ENCODE peak calls at places on chromosomes 3 and 15, in eight cellular contexts. L is heart left ventricle, G is body of pancreas, T is stomach, M is A549, I is testis, Y is Peyer's patch, A is endothelial cell of umbilical vein. F is an unnamed sample.
A peak's percentile ranks its signal among the peaks of the same experiment; 100 is the strongest.

GRCh38 chr3:52047295-52047960 is 8.9 kb downstream of the DUSP7 start:
- DNase-seq in L (no peak), G (no peak), T (peak; percentile 80), M (no peak), I (no peak), Y (no peak), A (peak; percentile 33), F (no peak)

GRCh38 chr3:183449391-183449790 is 21.0 kb upstream of the MCF2L2 start:
- DNase-seq in L (no peak), G (no peak), T (no peak), M (no peak), I (peak; percentile 52), Y (no peak), A (peak; percentile 68), F (no peak)

GRCh38 chr3:30342319-30343060 is 263.9 kb upstream of the TGFBR2 start:
- DNase-seq in L (no peak), G (peak; percentile 15), T (no peak), M (peak; percentile 89), I (no peak), Y (no peak), A (peak; percentile 94), F (no peak)

GRCh38 chr15:70422342-70422741 is 324.6 kb upstream of the TLE3 start:
- DNase-seq in L (no peak), G (no peak), T (no peak), M (no peak), I (no peak), Y (no peak), A (no peak), F (no peak)

GRCh38 chr15:85649372-85649771 is 145.4 kb downstream of the KLHL25 start:
- DNase-seq in L (no peak), G (no peak), T (no peak), M (peak; percentile 36), I (no peak), Y (no peak), A (peak; percentile 70), F (no peak)

GRCh38 chr3:44104668-44105321 is 136.9 kb upstream of the TOPAZ1 start:
- DNase-seq in L (no peak), G (no peak), T (no peak), M (peak; percentile 38), I (no peak), Y (no peak), A (no peak), F (peak; percentile 64)

GRCh38 chr3:47628426-47628825 is 49.8 kb upstream of the CSPG5 start:
- DNase-seq in L (no peak), G (no peak), T (no peak), M (no peak), I (no peak), Y (no peak), A (no peak), F (no peak)

GRCh38 chr15:59993950-59994401 is 10.1 kb upstream of the FOXB1 start:
- DNase-seq in L (no peak), G (no peak), T (no peak), M (no peak), I (no peak), Y (no peak), A (no peak), F (no peak)

GRCh38 chr3:158918008-158918407 is 116.2 kb downstream of the MFSD1 start:
- DNase-seq in L (no peak), G (peak; percentile 47), T (peak; percentile 46), M (peak; percentile 53), I (peak; percentile 59), Y (no peak), A (peak; percentile 83), F (peak; percentile 55)

GRCh38 chr3:183541738-183542137 is 13.8 kb downstream of the KLHL6 start:
- DNase-seq in L (no peak), G (no peak), T (no peak), M (no peak), I (no peak), Y (no peak), A (peak; percentile 9), F (no peak)

GRCh38 chr3:188191460-188191859 is 37.5 kb downstream of the LPP start:
- DNase-seq in L (no peak), G (no peak), T (no peak), M (no peak), I (no peak), Y (no peak), A (no peak), F (no peak)

DNA sequence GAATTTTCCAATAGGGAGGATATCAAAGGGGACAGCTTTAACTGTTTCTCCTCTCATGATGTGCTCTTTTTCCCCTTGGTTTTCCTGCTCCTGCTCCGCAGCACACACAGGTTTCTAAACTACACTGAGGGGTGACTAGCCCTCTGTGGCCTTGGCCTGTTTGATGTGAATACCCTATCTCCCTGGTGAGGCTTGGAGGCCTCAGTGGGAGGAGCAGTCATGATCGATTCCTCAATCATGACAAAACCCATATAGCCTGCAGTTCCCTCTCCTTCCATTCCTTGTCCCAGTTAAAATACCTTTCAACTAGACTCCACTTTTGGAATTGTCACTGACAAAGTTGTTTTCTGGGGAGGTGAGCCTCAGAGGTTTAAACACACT is 24.0 kb upstream of the USP3 start:
- DNase-seq in L (no peak), G (no peak), T (no peak), M (no peak), I (no peak), Y (no peak), A (no peak), F (no peak)
- TF ChIP-seq POLR2A in L (no peak), G (no peak), T (no peak), M (no peak), I (no peak), Y (no peak), A (no peak), F (no peak)

GRCh38 chr3:71421475-71421819 is 162.1 kb downstream of the FOXP1 start:
- DNase-seq in L (no peak), G (no peak), T (no peak), M (no peak), I (no peak), Y (no peak), A (no peak), F (no peak)

GRCh38 chr3:71419369-71419768 is 164.2 kb downstream of the FOXP1 start:
- DNase-seq in L (no peak), G (no peak), T (no peak), M (no peak), I (no peak), Y (no peak), A (no peak), F (no peak)

GRCh38 chr3:71425491-71426071 is 157.9 kb downstream of the FOXP1 start:
- DNase-seq in L (no peak), G (no peak), T (no peak), M (no peak), I (no peak), Y (no peak), A (no peak), F (no peak)

GRCh38 chr3:71423151-71423906 is 160.2 kb downstream of the FOXP1 start:
- DNase-seq in L (peak; percentile 42), G (peak; percentile 14), T (no peak), M (peak; percentile 36), I (no peak), Y (no peak), A (peak; percentile 58), F (no peak)

DNA sequence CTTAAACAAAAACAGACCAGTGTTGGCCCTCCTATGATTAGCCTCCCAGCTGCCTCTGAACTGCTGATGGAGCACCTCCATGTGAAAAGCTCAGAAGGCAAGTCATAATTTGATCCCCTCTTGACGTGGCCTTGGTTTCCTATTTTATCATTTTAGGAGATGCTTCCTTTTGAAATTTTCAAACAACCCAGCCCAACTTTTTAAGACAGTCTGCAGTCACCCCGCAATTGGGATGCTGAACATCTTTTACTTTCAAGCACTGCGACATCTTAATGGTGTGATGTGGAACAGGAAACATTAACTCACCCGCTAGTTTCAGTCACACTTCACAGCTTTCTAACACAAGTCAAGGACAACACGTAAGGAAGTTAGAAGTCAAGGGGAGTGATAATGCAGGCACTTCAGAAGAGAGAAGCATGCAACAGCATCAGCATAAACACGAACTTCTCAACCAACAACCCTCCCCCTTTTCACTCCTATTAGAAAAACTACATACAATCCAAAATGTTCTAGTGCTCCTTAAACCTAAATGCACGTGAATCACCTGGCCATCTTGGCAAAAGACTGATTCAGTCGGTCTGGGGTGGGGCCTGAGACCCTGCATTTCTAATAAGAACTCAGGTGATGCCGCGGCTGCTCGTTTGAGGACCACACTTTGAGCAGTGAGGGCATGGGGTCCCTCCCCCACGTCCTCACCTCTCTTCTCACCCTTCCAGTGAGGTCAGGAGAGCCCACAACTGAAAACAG is 161.5 kb downstream of the FOXP1 start:
- DNase-seq in L (no peak), G (no peak), T (no peak), M (no peak), I (no peak), Y (no peak), A (no peak), F (no peak)
- H3K27ac ChIP-seq in L (no peak overlapping the region), G (no peak overlapping the region), T (no peak overlapping the region), M (no peak overlapping the region), I (no peak overlapping the region), Y (peak overlapping the region; percentile 78), A (no peak overlapping the region), F (no peak overlapping the region)

DNA sequence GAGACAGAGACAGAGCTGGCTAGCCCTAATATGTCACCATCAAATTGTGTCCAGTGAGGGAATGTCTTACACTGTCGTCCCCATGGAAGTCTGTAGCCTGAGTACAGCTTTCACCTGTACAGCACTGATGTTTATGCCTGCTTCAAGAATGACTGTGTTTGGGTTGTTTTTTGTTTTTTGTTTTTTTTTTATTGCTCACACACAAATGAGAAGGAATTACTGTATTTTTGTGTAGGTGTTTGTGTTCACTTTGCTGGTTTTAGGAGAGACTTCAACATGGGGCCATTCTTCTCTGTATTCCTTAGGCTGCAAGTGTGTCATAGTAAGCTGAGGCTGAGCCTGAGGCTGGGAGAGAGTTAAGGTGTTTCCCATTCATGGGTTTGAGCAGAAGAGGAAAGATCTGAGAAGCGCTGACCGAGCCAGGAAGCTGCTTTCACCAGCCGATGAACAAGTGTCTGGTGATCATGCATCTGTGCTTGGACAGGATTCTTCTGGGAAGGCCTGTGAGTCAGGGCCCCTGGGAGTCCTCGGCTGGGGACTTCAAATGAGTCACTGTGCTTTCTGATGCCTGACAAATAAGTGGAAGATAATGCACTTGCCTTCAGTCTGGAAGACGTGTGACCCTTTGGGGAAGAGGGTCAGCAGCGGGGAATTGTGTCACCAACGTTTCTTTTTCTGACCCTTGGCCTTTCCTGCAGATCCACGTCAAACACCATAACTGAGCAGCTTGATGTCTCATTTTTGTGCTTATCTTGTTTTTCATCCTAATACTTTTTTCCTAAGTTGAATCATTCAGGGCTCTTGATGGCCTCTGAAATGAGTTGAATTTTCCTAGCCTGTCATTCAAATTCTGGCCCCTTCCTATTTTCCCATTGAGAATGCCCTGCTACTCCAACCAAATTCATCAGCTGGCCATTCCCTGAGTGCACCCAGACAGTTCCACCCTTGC is 36.7 kb upstream of the ZBTB38 start:
- DNase-seq in L (peak; percentile 65), G (no peak), T (no peak), M (peak; percentile 97), I (no peak), Y (peak; percentile 53), A (peak; percentile 95), F (no peak)
- TF ChIP-seq POLR2A in L (no peak), G (no peak), T (no peak), M (no peak), I (no peak), Y (no peak), A (no peak), F (no peak)

DNA sequence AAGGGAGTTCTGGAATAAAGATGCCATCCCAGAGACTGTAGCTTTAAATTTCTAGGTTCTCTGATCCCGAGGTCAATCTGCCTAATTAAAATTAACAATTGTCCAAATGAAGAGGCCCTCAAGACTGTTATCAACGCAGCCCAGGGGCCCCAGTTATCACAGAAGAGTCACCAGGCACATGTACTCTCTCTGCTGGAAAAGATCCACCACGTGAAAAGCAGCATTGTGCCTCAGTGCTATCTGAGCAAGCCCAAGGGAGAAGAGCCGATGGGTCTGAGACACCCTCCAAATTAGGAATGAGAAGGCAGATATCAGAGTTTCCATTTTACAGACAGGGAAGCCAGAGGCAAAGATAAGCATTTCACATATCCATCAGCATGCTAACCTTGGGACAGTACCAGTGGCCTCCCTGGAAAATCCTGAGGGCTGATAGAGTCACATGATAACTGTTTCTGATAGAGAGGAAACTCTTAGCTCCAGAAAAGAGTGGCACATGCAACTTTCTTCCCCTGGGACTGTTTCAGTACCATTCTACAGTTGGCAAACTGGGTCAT is 55.5 kb downstream of the ITGB5 start:
- DNase-seq in L (no peak), G (no peak), T (no peak), M (no peak), I (no peak), Y (no peak), A (no peak), F (no peak)
- H3K27ac ChIP-seq in L (peak overlapping the region; percentile 50), G (no peak overlapping the region), T (no peak overlapping the region), M (peak overlapping the region; percentile 94), I (peak overlapping the region; percentile 16), Y (no peak overlapping the region), A (no peak overlapping the region), F (peak overlapping the region; percentile 63)